ENCODE peak calls at places on chromosomes 3 and 15, in seven cellular contexts. Z is GM23338, A is tibial artery, H is heart right ventricle, X is psoas muscle, Y is GM23248, N is upper lobe of right lung. P is an unnamed sample. For H3K4me1, the result is how much of the 10 kb centered on the place peaks cover.

GRCh38 chr3:106167728-106168127 is 298.9 kb upstream of the CBLB start:
- DNase-seq in Z (no peak), X (no peak), A (no peak), Y (no peak), N (no peak), H (no peak), P (no peak)

GRCh38 chr3:194682189-194682588 is 3.5 kb upstream of the FAM43A start:
- DNase-seq in H (no peak), A (no peak), Y (no peak), X (no peak), N (no peak), Z (no peak), P (no peak)

GRCh38 chr3:140358696-140359095 is 319.2 kb upstream of the TRIM42 start:
- DNase-seq in X (no peak), Y (no peak), A (no peak), H (no peak), Z (no peak), N (no peak), P (no peak)

GRCh38 chr15:90191795-90192494 is 9.2 kb upstream of the SEMA4B start:
- DNase-seq in X (peak), H (peak), Z (no peak), Y (no peak), N (peak), A (peak), P (peak)

GRCh38 chr3:85800676-85801075 is 841.9 kb downstream of the CADM2 start:
- DNase-seq in Y (no peak), H (no peak), A (no peak), X (no peak), Z (no peak), N (no peak), P (no peak)

GRCh38 chr3:105801397-105801796 is 67.4 kb downstream of the CBLB start:
- DNase-seq in X (no peak), Z (no peak), A (no peak), H (no peak), N (no peak), Y (peak), P (no peak)

GRCh38 chr3:89847955-89848354 is 740.5 kb downstream of the EPHA3 start:
- DNase-seq in H (no peak), Z (no peak), N (no peak), X (no peak), A (no peak), Y (no peak), P (peak)

GRCh38 chr3:133441867-133442270 is 42.0 kb downstream of the BFSP2 start:
- DNase-seq in N (no peak), H (no peak), X (no peak), A (no peak), Z (no peak), Y (no peak), P (no peak)

GRCh38 chr15:64225804-64226203 is 63.0 kb upstream of the PPIB start:
- DNase-seq in Z (no peak), X (no peak), A (no peak), Y (no peak), N (no peak), H (no peak), P (no peak)

DNA sequence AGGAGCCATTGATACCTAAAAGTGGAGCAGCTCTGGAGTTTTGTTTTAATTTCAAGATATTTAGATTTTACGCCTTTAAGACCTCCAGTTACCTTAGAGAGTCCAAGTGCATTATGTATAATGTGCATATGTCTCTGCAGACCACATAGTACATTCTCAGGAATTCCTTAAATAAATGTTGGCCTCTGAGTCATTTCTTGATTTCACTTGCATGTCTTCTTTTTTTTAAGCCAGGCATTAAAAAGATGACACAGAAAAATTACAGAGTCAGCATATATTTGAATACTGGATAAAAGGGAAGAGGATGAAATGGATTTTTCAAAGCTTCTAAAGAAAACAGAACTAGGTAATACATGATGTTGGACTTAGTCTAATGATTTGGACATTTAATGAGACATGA is 125.2 kb downstream of the TMCO5A start:
- DNase-seq in X (no peak), N (no peak), H (no peak), A (no peak), Y (peak), Z (no peak), P (no peak)
- H3K4me1 ChIP-seq in X (under half), N (under half), H (under half), A (under half), Y (under half), Z (under half), P (under half)

GRCh38 chr3:149371001-149371722 is 6.3 kb downstream of the TM4SF1 start:
- DNase-seq in H (no peak), X (no peak), N (no peak), Z (peak), A (no peak), Y (peak), P (peak)

GRCh38 chr3:149368850-149369497 is 8.5 kb downstream of the TM4SF1 start:
- DNase-seq in N (no peak), Y (no peak), X (no peak), Z (no peak), H (no peak), A (no peak), P (no peak)

GRCh38 chr3:149368201-149368849 is 9.1 kb downstream of the TM4SF1 start:
- DNase-seq in H (no peak), X (no peak), Y (peak), A (no peak), N (no peak), Z (no peak), P (no peak)

GRCh38 chr3:149371723-149372114 is 5.7 kb downstream of the TM4SF1 start:
- DNase-seq in X (no peak), H (no peak), A (no peak), Z (no peak), N (no peak), Y (no peak), P (no peak)

DNA sequence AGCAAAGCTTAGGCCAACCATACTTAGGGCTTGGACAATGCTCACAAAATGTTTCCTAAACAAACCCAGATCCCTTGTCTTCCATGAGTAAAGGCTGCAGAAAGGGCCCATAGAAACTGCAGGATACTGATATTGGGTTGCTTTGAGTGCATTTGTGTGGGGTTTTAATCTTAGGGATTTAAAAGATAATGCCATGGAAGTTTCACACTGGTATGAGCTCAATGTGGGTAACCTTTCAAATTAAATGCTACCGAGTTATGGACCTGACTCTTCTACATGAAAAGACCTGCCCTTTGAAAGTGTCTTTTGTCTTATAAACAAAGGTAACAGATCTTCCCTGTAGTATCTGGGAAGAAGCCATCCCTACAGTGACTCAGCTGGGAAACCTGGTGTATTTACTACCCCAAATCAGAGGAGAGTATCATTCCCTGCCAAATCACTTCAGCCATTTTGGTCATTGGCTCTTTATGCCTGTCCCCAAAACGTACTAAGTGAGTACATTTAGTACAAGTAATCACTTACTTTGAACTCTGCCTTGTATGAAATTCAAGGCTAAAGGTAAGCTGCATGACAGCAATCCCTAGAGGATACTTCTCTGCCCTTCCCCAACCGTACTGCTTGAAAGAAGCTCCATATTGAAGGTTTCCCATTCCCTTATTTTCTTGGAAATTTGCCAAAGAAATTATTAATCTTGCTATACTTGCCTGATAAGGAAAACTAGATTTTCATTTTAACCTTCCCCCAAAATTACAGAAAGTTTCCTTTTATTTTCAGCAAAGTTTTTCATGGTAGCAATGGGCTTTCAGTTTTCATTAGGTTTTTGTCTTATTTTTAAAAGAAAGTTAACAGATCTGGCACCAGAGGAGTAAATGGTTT is 7.2 kb downstream of the TM4SF1 start:
- DNase-seq in X (no peak), Y (no peak), N (no peak), A (no peak), Z (peak), H (no peak), P (peak)
- H3K4me1 ChIP-seq in X (under half), Y (under half), N (under half), A (under half), Z (half or more), H (under half), P (under half)

GRCh38 chr3:188164248-188164687 is 10.3 kb downstream of the LPP start:
- DNase-seq in Z (no peak), A (no peak), Y (no peak), X (no peak), H (no peak), N (no peak), P (no peak)
- H3K4me1 ChIP-seq in Z (under half), A (under half), Y (under half), X (half or more), H (under half), N (under half), P (under half)

GRCh38 chr3:172157566-172158258 is 118.3 kb downstream of the FNDC3B start:
- DNase-seq in Z (no peak), Y (no peak), N (no peak), H (no peak), X (no peak), A (no peak), P (no peak)

GRCh38 chr3:172158741-172159140 is 119.4 kb downstream of the FNDC3B start:
- DNase-seq in H (no peak), Y (no peak), X (no peak), N (no peak), Z (no peak), A (no peak), P (no peak)

GRCh38 chr3:172155880-172156279 is 116.5 kb downstream of the FNDC3B start:
- DNase-seq in A (no peak), Z (peak), X (no peak), N (no peak), H (no peak), Y (peak), P (peak)

GRCh38 chr3:172154768-172155649 is 115.6 kb downstream of the FNDC3B start:
- DNase-seq in A (no peak), H (no peak), Y (peak), X (no peak), Z (no peak), N (no peak), P (no peak)

DNA sequence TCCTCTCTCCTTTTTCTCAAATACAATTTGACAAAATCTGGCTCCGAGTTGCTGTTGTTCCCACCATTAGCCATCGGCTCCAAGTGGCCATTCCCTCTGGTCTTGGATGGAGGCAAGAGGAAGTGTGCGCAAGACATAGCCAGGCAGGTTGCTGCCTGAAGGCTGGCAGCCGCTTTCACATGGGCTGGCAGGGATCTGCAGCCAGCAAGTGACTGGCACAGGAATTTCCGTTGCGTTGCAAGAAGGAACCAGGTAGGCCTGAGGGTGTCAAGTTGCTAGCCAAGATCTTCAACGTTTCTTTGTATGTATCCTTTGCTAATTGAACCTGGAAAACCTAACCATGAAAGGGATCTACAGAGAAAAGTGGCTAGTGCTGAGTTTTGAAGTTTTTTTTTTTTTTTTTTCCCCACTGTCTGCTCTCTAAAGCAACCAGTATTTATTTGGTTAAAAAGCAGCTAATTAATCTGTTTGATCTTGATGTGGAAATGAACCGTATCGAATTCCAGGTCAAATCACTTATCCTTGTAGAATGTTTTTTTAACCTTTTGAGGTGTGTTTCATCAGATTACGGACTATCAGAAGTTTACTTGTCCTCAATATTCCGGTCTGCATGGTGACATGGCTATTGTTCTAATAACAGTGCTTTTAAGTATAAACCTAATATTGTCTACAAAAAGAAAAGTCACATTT is 117.1 kb downstream of the FNDC3B start:
- DNase-seq in Z (peak), Y (peak), X (peak), H (no peak), A (no peak), N (peak), P (no peak)
- H3K4me1 ChIP-seq in Z (half or more), Y (half or more), X (half or more), H (under half), A (half or more), N (half or more), P (under half)

GRCh38 chr3:40456279-40456939 is 730 bp upstream of the RPL14 start:
- DNase-seq in Y (no peak), X (no peak), A (no peak), Z (no peak), N (no peak), H (no peak), P (no peak)
- H3K4me1 ChIP-seq in Y (under half), X (under half), A (under half), Z (under half), N (under half), H (under half), P (under half)

DNA sequence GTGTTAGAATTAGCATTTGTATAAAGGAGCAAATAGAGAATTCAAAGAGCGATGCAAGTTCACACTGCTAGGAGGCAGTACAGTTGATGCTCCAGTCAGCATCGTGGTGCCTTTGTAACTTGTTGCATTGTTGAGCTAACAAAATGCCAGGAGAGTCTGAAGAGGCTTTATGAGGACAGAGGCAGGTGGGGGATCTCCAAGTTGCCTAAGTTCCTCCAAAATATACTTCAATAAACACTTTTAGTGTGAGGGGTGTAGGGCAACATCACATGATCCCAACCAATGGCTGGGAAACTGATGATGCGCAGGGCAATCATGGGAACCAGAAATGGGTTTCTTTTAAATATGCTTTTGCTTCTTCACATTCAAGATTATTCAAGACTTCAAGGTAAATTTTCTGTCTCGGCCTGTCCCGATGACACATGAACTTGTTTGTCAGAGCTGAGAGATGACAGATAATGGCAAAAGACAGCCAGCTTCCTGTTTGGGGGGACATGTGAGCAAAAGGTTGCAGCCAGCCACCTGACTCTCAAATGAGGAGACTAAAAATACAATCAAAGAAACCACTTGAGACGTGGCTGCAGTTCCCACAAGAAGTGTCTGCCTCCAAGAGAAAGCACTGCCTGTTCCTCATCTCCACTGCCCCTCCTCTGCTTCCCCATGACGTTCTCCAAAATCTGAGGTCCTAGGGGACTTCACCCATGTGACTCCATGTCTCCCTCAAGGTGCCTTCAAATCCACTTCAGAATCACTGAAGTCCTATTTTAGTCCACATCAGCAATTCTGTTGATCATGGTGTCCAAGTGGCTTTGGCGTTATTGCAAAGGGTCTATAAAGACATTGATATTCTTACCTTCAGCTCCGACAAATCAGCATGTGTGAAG is 39.3 kb downstream of the KLHL6 start:
- DNase-seq in Y (no peak), H (no peak), N (no peak), Z (peak), X (no peak), A (no peak), P (no peak)
- H3K4me1 ChIP-seq in Y (under half), H (under half), N (under half), Z (under half), X (under half), A (under half), P (under half)

GRCh38 chr3:32424581-32425250 is 33.1 kb downstream of the CMTM7 start:
- DNase-seq in N (no peak), H (no peak), A (no peak), Y (no peak), X (no peak), Z (no peak), P (no peak)
- H3K4me1 ChIP-seq in N (half or more), H (under half), A (under half), Y (under half), X (under half), Z (under half), P (under half)